ENCODE peak calls at places on chromosomes 13 and 19, in nine cellular contexts. S is progenitor cell of endocrine pancreas, W is hepatic stellate cell, Z is HS-5, C is AML-193, P is DMS79 treated with DMSO at 0.1 percent for 48 hours, G is NCI-H1417 treated with DMSO at 0.1 percent for 48 hours, B is GM03348, I is NCI-H187. U is an unnamed sample.

GRCh38 chr13:30905932-30906383 is at the start of gene MEDAG:
- DNase-seq in S (no peak), W (peak), G (no peak), B (peak), P (no peak), C (no peak), I (no peak), Z (no peak), U (no peak)

GRCh38 chr13:26727122-26727521 is 33.5 kb downstream of the GPR12 start:
- DNase-seq in S (no peak), C (no peak), P (no peak), I (no peak), B (no peak), G (no peak), W (no peak), Z (no peak), U (no peak)

GRCh38 chr13:40764587-40765403 is 6.2 kb downstream of the MRPS31 start:
- DNase-seq in C (no peak), Z (no peak), P (no peak), S (no peak), B (peak), I (no peak), G (no peak), W (no peak), U (no peak)

GRCh38 chr19:49391581-49392399 is 3.7 kb downstream of the KASH5 start:
- DNase-seq in B (peak), W (peak), S (peak), G (no peak), C (peak), P (peak), I (peak), Z (peak), U (peak)

GRCh38 chr13:27918041-27918917 is 1.5 kb upstream of the PDX1 start:
- DNase-seq in B (no peak), Z (no peak), W (no peak), G (no peak), S (peak), P (no peak), I (no peak), C (no peak), U (no peak)

GRCh38 chr13:89897681-89898080 is 1449.8 kb upstream of the MIR17HG start:
- DNase-seq in W (no peak), P (no peak), Z (no peak), I (no peak), C (no peak), B (no peak), G (no peak), S (no peak), U (no peak)

GRCh38 chr13:110179858-110180156 is 127.2 kb downstream of the COL4A1 start:
- DNase-seq in B (no peak), G (no peak), Z (no peak), C (no peak), S (no peak), P (no peak), W (no peak), I (no peak), U (no peak)

GRCh38 chr19:42254850-42255765 is at the start of gene ERF:
- DNase-seq in Z (no peak), G (peak), C (peak), S (peak), W (peak), P (peak), I (peak), B (peak), U (peak)

GRCh38 chr13:49869514-49869913 is 66.6 kb downstream of the SPRYD7 start:
- DNase-seq in B (peak), S (no peak), P (no peak), G (no peak), I (no peak), Z (no peak), W (peak), C (no peak), U (no peak)

GRCh38 chr19:40672038-40672437 is 18.4 kb downstream of the NUMBL start:
- DNase-seq in I (no peak), G (no peak), S (no peak), B (no peak), P (no peak), C (no peak), Z (no peak), W (no peak), U (no peak)

GRCh38 chr19:20167020-20167644 is at the start of gene ZNF486:
- DNase-seq in Z (peak), S (peak), I (no peak), W (peak), C (no peak), P (no peak), G (no peak), B (peak), U (peak)

GRCh38 chr13:35781661-35782060 is 305.2 kb upstream of the MAB21L1 start:
- DNase-seq in Z (no peak), P (no peak), I (no peak), S (no peak), C (no peak), B (no peak), W (no peak), G (no peak), U (no peak)